ENCODE peak calls at places on chromosomes 2 and 18, in five cellular contexts. Q is astrocyte of the spinal cord; K is astrocyte of the cerebellum; U is naive thymus-derived CD8-positive, alpha-beta T cell; L is erythroblast. Y is an unnamed sample.
A peak's percentile ranks its signal among the peaks of the same experiment; 100 is the strongest.

GRCh38 chr2:42084231-42084671 is 36.4 kb downstream of the PKDCC start:
- DNase-seq in L (no peak), K (peak; percentile 97), Q (peak; percentile 88), U (no peak), Y (no peak)

GRCh38 chr18:48609820-48610815 is 71.3 kb downstream of the CTIF start:
- DNase-seq in Q (no peak), U (no peak), L (no peak), K (no peak), Y (no peak)

GRCh38 chr2:38066415-38066814 is 9.5 kb downstream of the CYP1B1 start:
- DNase-seq in L (no peak), Q (no peak), U (no peak), K (no peak), Y (no peak)

GRCh38 chr2:27016801-27017325 is 15.9 kb upstream of the TMEM214 start:
- DNase-seq in K (peak; percentile 68), L (peak; percentile 74), Q (peak; percentile 74), U (no peak), Y (peak; percentile 92)

GRCh38 chr2:54341656-54342055 is 85.6 kb upstream of the TSPYL6 start:
- DNase-seq in L (no peak), Q (no peak), K (no peak), U (no peak), Y (no peak)

GRCh38 chr2:18630101-18630500 is 40.7 kb upstream of the NT5C1B start:
- DNase-seq in L (no peak), Q (peak; percentile 28), U (no peak), K (peak; percentile 22), Y (no peak)

GRCh38 chr18:45168883-45169585 is 446.2 kb upstream of the SLC14A2 start:
- DNase-seq in Q (peak; percentile 58), U (no peak), L (no peak), K (no peak), Y (no peak)

GRCh38 chr18:383135-383534 is 115.3 kb upstream of the THOC1 start:
- DNase-seq in K (no peak), L (no peak), U (no peak), Q (no peak), Y (no peak)

GRCh38 chr2:191218292-191218898 is 26.8 kb upstream of the MYO1B start:
- DNase-seq in U (no peak), Q (peak; percentile 88), L (peak; percentile 38), K (peak; percentile 78), Y (peak; percentile 89)

GRCh38 chr2:60553992-60554648 is 666 bp upstream of the BCL11A start:
- DNase-seq in L (peak; percentile 60), Q (peak; percentile 35), U (no peak), K (no peak), Y (peak; percentile 30)

GRCh38 chr2:189865836-189866235 is 81.6 kb downstream of the PMS1 start:
- DNase-seq in Q (no peak), K (no peak), U (no peak), L (no peak), Y (no peak)

GRCh38 chr2:113966832-113967231 is 76.9 kb downstream of the ACTR3 start:
- DNase-seq in K (no peak), Q (peak; percentile 36), U (no peak), L (no peak), Y (no peak)

GRCh38 chr2:238449909-238450417 is 23.2 kb downstream of the ASB1 start:
- DNase-seq in L (no peak), Q (no peak), K (no peak), U (no peak), Y (peak; percentile 9)

Y was measured in A673.